ENCODE peak calls at places on chromosomes 13 and 19, in five cellular contexts. One of them, this sample, is unnamed.

GRCh38 chr13:99280166-99280565 is 22.0 kb upstream of the GPR18 start:
- DNase-seq in mammary epithelial cell: peak; percentile 24
- DNase-seq in left ventricle myocardium inferior: no peak
- DNase-seq in ovary: no peak
- DNase-seq in stomach: no peak
- DNase-seq in this sample: no peak

GRCh38 chr19:4582980-4583842 is 23.7 kb upstream of the SEMA6B start:
- DNase-seq in mammary epithelial cell: peak; percentile 24
- DNase-seq in left ventricle myocardium inferior: no peak
- DNase-seq in stomach: no peak
- DNase-seq in ovary: no peak
- DNase-seq in this sample: no peak

GRCh38 chr13:50831510-50831909 is 12.0 kb downstream of the DLEU7 start:
- DNase-seq in ovary: no peak
- DNase-seq in stomach: no peak
- DNase-seq in left ventricle myocardium inferior: no peak
- DNase-seq in mammary epithelial cell: peak; percentile 19
- DNase-seq in this sample: no peak

GRCh38 chr19:8567522-8568172 is 9.6 kb downstream of the MYO1F start:
- DNase-seq in mammary epithelial cell: no peak
- DNase-seq in stomach: no peak
- DNase-seq in left ventricle myocardium inferior: peak; percentile 33
- DNase-seq in ovary: no peak
- DNase-seq in this sample: no peak

GRCh38 chr19:40411125-40411842 is 1.9 kb downstream of the PRX start:
- DNase-seq in stomach: no peak
- DNase-seq in left ventricle myocardium inferior: peak; percentile 70
- DNase-seq in mammary epithelial cell: no peak
- DNase-seq in ovary: no peak
- DNase-seq in this sample: no peak

GRCh38 chr19:55579766-55580621 is 654 bp downstream of the ZNF579 start:
- DNase-seq in stomach: no peak
- DNase-seq in mammary epithelial cell: peak; percentile 10
- DNase-seq in left ventricle myocardium inferior: no peak
- DNase-seq in ovary: peak; percentile 56
- DNase-seq in this sample: no peak

GRCh38 chr19:51364200-51365106 is 1.7 kb downstream of the ETFB start:
- DNase-seq in ovary: no peak
- DNase-seq in stomach: no peak
- DNase-seq in mammary epithelial cell: peak; percentile 37
- DNase-seq in left ventricle myocardium inferior: no peak
- DNase-seq in this sample: no peak

GRCh38 chr19:29952646-29953045 is 10.6 kb downstream of the URI1 start:
- DNase-seq in ovary: no peak
- DNase-seq in left ventricle myocardium inferior: no peak
- DNase-seq in mammary epithelial cell: no peak
- DNase-seq in stomach: no peak
- DNase-seq in this sample: no peak

GRCh38 chr19:7336321-7336973 is 12.3 kb upstream of the ARHGEF18 start:
- DNase-seq in mammary epithelial cell: no peak
- DNase-seq in stomach: no peak
- DNase-seq in left ventricle myocardium inferior: no peak
- DNase-seq in ovary: peak; percentile 30
- DNase-seq in this sample: no peak
- H3K4me3 ChIP-seq in mammary epithelial cell: no peak overlapping the region
- H3K4me3 ChIP-seq in stomach: no peak overlapping the region
- H3K4me3 ChIP-seq in left ventricle myocardium inferior: no peak overlapping the region
- H3K4me3 ChIP-seq in ovary: no peak overlapping the region
- H3K4me3 ChIP-seq in this sample: no peak overlapping the region

GRCh38 chr19:17117250-17117789 is 41.7 kb downstream of the MYO9B start:
- DNase-seq in left ventricle myocardium inferior: no peak
- DNase-seq in mammary epithelial cell: no peak
- DNase-seq in stomach: no peak
- DNase-seq in ovary: no peak
- DNase-seq in this sample: no peak
- H3K27ac ChIP-seq in left ventricle myocardium inferior: no peak overlapping the region
- H3K27ac ChIP-seq in mammary epithelial cell: no peak overlapping the region
- H3K27ac ChIP-seq in stomach: peak overlapping the region; percentile 56
- H3K27ac ChIP-seq in ovary: no peak overlapping the region
- H3K27ac ChIP-seq in this sample: no peak overlapping the region

GRCh38 chr13:48029859-48030258 is 7.7 kb upstream of the NUDT15 start:
- DNase-seq in stomach: no peak
- DNase-seq in ovary: no peak
- DNase-seq in mammary epithelial cell: no peak
- DNase-seq in left ventricle myocardium inferior: no peak
- DNase-seq in this sample: no peak

GRCh38 chr13:48028066-48028465 is 9.5 kb upstream of the NUDT15 start:
- DNase-seq in mammary epithelial cell: no peak
- DNase-seq in ovary: no peak
- DNase-seq in stomach: no peak
- DNase-seq in left ventricle myocardium inferior: no peak
- DNase-seq in this sample: no peak
- H3K9me3 ChIP-seq in mammary epithelial cell: peaks cover 5% of the 10 kb centered on the region
- H3K9me3 ChIP-seq in ovary: no peaks in the 10 kb centered on the region
- H3K9me3 ChIP-seq in stomach: no peaks in the 10 kb centered on the region
- H3K9me3 ChIP-seq in left ventricle myocardium inferior: peaks cover 15% of the 10 kb centered on the region
- H3K9me3 ChIP-seq in this sample: peaks cover 11% of the 10 kb centered on the region

DNA sequence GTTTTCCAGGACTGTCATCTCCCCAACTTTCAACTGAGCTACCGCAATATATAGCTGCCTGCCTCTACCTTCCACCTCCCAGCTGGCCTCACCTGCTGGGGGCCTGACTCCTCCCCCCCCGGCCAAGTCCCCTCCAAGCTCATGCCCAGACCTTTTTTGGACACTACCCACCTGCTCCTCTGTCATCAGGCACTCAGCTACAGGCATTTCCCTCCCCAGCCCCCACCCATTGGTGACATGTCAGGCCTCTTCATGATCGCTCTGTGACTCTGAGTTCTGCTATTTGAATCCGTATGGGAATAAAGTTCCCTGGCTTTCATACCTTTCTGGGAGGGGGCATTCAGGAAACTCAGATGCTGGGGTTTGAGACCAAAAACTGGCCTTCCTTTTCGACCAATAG is 1.8 kb downstream of the PRKACA start:
- DNase-seq in left ventricle myocardium inferior: no peak
- DNase-seq in stomach: no peak
- DNase-seq in ovary: no peak
- DNase-seq in mammary epithelial cell: no peak
- DNase-seq in this sample: no peak
- H3K4me3 ChIP-seq in left ventricle myocardium inferior: peak overlapping the region; percentile 95
- H3K4me3 ChIP-seq in stomach: no peak overlapping the region
- H3K4me3 ChIP-seq in ovary: no peak overlapping the region
- H3K4me3 ChIP-seq in mammary epithelial cell: no peak overlapping the region
- H3K4me3 ChIP-seq in this sample: no peak overlapping the region

This sample was measured in AG04450.